ENCODE peak calls at places on chromosomes 3 and 15, in ten cellular contexts. S is neural progenitor cell, H is endodermal cell, J is left ventricle myocardium inferior, R is Caco-2, T is breast epithelium, X is spleen, N is foreskin keratinocyte, P is GM23338, A is thyroid gland. E is an unnamed sample. For H3K4me1, the result is how much of the 10 kb centered on the place peaks cover.

GRCh38 chr3:56251343-56251945 is 216.8 kb downstream of the ERC2 start:
- DNase-seq in H (peak), X (no peak), S (peak), T (no peak), A (peak), P (peak), R (no peak), J (no peak), N (peak), E (no peak)

GRCh38 chr15:39860200-39860599 is 59.9 kb downstream of the GPR176 start:
- DNase-seq in R (no peak), S (no peak), X (no peak), N (no peak), P (peak), T (no peak), A (no peak), H (no peak), J (no peak), E (no peak)

GRCh38 chr15:63503739-63504246 is 600 bp upstream of the USP3 start:
- DNase-seq in S (no peak), X (peak), R (peak), T (no peak), N (no peak), J (no peak), H (peak), A (peak), P (peak), E (peak)

GRCh38 chr3:11288786-11289637 is 16.8 kb downstream of the ATG7 start:
- DNase-seq in X (no peak), P (no peak), S (no peak), A (no peak), H (no peak), T (no peak), N (peak), R (no peak), J (no peak), E (no peak)

GRCh38 chr15:100947760-100948429 is 28.7 kb downstream of the LRRK1 start:
- DNase-seq in N (no peak), J (no peak), S (no peak), R (no peak), X (no peak), A (no peak), T (no peak), H (no peak), P (peak), E (no peak)

GRCh38 chr3:125229168-125229567 is 16.6 kb upstream of the SLC12A8 start:
- DNase-seq in H (no peak), T (no peak), J (no peak), A (no peak), R (no peak), P (peak), S (no peak), N (no peak), X (no peak), E (no peak)

GRCh38 chr3:16448691-16449090 is 64.8 kb downstream of the RFTN1 start:
- DNase-seq in X (no peak), T (no peak), H (peak), R (no peak), J (peak), A (peak), S (no peak), P (peak), N (peak), E (peak)

GRCh38 chr3:113063126-113063894 is 72.5 kb downstream of the GTPBP8 start:
- DNase-seq in X (no peak), S (no peak), H (no peak), J (no peak), A (no peak), N (peak), P (no peak), R (no peak), T (no peak), E (no peak)

GRCh38 chr3:139117136-139117675 is 72.5 kb upstream of the PRR23C start:
- DNase-seq in H (no peak), T (no peak), J (no peak), N (peak), S (no peak), R (no peak), X (no peak), A (no peak), P (no peak), E (no peak)

GRCh38 chr3:24420224-24420623 is 74.4 kb downstream of the THRB start:
- DNase-seq in X (no peak), R (no peak), P (no peak), A (no peak), J (no peak), N (no peak), T (no peak), H (no peak), S (no peak), E (no peak)

GRCh38 chr15:42820811-42821210 is 83.9 kb upstream of the CDAN1 start:
- DNase-seq in H (no peak), T (no peak), S (no peak), N (no peak), X (no peak), A (no peak), J (no peak), P (no peak), R (no peak), E (no peak)

GRCh38 chr3:186239321-186239720 is 122.7 kb downstream of the DGKG start:
- DNase-seq in H (peak), J (no peak), X (no peak), S (peak), P (peak), R (no peak), A (no peak), N (no peak), T (no peak), E (no peak)

GRCh38 chr3:36890261-36890660 is 54.6 kb downstream of the TRANK1 start:
- DNase-seq in P (peak), T (no peak), J (no peak), H (peak), N (no peak), S (peak), A (no peak), R (peak), X (no peak), E (no peak)

GRCh38 chr15:90165659-90166489 is 35.3 kb upstream of the SEMA4B start:
- DNase-seq in T (peak), S (no peak), A (peak), X (no peak), P (no peak), H (peak), R (peak), J (no peak), N (peak), E (peak)

GRCh38 chr3:17942856-17943255 is 200.4 kb upstream of the TBC1D5 start:
- DNase-seq in R (no peak), A (no peak), S (no peak), H (no peak), J (no peak), P (no peak), N (peak), T (no peak), X (no peak), E (no peak)

GRCh38 chr3:60967141-60967540 is 284.1 kb downstream of the FHIT start:
- DNase-seq in X (no peak), T (no peak), R (no peak), H (no peak), J (no peak), P (no peak), N (peak), S (no peak), A (no peak), E (no peak)
- TF ChIP-seq CTCF in X (no peak), T (no peak), R (no peak), H (no peak), J (no peak), P (no peak), N (no peak), S (no peak), A (no peak), E (no peak)

GRCh38 chr15:23072633-23073032 is 33.3 kb upstream of the TUBGCP5 start:
- DNase-seq in H (no peak), N (no peak), P (no peak), J (no peak), X (no peak), A (no peak), S (no peak), T (no peak), R (no peak), E (no peak)
- H3K4me1 ChIP-seq in H (under half), N (under half), P (under half), J (under half), X (under half), A (under half), S (under half), T (under half), R (under half), E (under half)

DNA sequence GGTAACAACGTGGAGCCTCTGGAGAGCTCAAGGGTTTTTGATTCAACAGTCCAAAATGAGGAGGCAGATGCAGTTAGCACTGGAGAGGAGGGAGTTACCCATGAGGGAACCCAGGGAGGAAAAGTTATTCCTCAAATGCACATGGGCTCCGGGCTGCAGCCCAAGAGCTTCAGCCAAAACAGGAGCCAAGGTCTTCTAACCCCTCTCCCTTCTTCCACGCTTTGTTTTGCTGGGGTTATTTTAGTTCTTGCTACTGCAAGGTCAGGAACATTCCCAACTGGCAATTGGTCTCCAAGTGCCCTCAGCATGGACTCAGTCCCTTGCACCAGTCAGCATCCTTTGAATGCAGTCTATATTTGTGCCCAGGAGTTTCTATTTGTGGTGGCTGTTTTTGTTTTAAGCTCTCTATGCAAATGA is 90.0 kb downstream of the TGFBR2 start:
- DNase-seq in S (no peak), R (no peak), N (no peak), H (no peak), P (no peak), J (peak), T (no peak), A (no peak), X (no peak), E (no peak)
- TF ChIP-seq CTCF in S (no peak), R (no peak), N (no peak), H (no peak), P (no peak), J (no peak), T (no peak), A (no peak), X (no peak), E (no peak)

GRCh38 chr15:57550640-57551039 is 41.1 kb upstream of the MYZAP start:
- DNase-seq in R (no peak), P (no peak), J (peak), A (peak), S (no peak), H (no peak), N (no peak), X (no peak), T (peak), E (no peak)
- H3K4me1 ChIP-seq in R (half or more), P (under half), J (half or more), A (under half), S (under half), H (under half), N (under half), X (under half), T (under half), E (under half)

GRCh38 chr3:111691293-111691909 is 96.3 kb upstream of the ZBED2 start:
- DNase-seq in S (peak), X (no peak), J (no peak), T (no peak), P (peak), H (no peak), R (no peak), N (no peak), A (no peak), E (no peak)
- TF ChIP-seq CTCF in S (peak), X (no peak), J (peak), T (no peak), P (peak), H (peak), R (peak), N (peak), A (no peak), E (peak)